ENCODE peak calls at places on chromosome 19, in nine cellular contexts. One of them, this sample, is unnamed.

GRCh38 chr19:38731654-38732301 is 12.5 kb downstream of the CAPN12 start:
- DNase-seq in anterior cingulate cortex: no peak
- DNase-seq in AG04450: no peak
- DNase-seq in nucleus accumbens: no peak
- DNase-seq in cerebellar nuclear complex: no peak
- DNase-seq in RWPE1: no peak
- DNase-seq in NCI-H1105 treated with DMSO at 0.1 percent for 48 hours: no peak
- DNase-seq in MV-4-11: no peak
- DNase-seq in fibroblast of lung: no peak
- DNase-seq in this sample: no peak

GRCh38 chr19:8108560-8109445 is 40.6 kb downstream of the FBN3 start:
- DNase-seq in RWPE1: no peak
- DNase-seq in NCI-H1105 treated with DMSO at 0.1 percent for 48 hours: no peak
- DNase-seq in AG04450: no peak
- DNase-seq in MV-4-11: peak
- DNase-seq in fibroblast of lung: no peak
- DNase-seq in anterior cingulate cortex: no peak
- DNase-seq in nucleus accumbens: no peak
- DNase-seq in cerebellar nuclear complex: no peak
- DNase-seq in this sample: no peak

GRCh38 chr19:55590621-55591020 is 8.7 kb downstream of the FIZ1 start:
- DNase-seq in cerebellar nuclear complex: no peak
- DNase-seq in anterior cingulate cortex: no peak
- DNase-seq in MV-4-11: peak
- DNase-seq in NCI-H1105 treated with DMSO at 0.1 percent for 48 hours: no peak
- DNase-seq in nucleus accumbens: no peak
- DNase-seq in RWPE1: no peak
- DNase-seq in AG04450: no peak
- DNase-seq in fibroblast of lung: no peak
- DNase-seq in this sample: no peak

GRCh38 chr19:54160182-54160811 is 776 bp upstream of the LENG1 start:
- DNase-seq in AG04450: no peak
- DNase-seq in MV-4-11: no peak
- DNase-seq in NCI-H1105 treated with DMSO at 0.1 percent for 48 hours: peak
- DNase-seq in nucleus accumbens: peak
- DNase-seq in anterior cingulate cortex: no peak
- DNase-seq in fibroblast of lung: no peak
- DNase-seq in RWPE1: peak
- DNase-seq in cerebellar nuclear complex: no peak
- DNase-seq in this sample: no peak

GRCh38 chr19:30649934-30650614 is 277.9 kb downstream of the ZNF536 start:
- DNase-seq in anterior cingulate cortex: no peak
- DNase-seq in NCI-H1105 treated with DMSO at 0.1 percent for 48 hours: peak
- DNase-seq in MV-4-11: peak
- DNase-seq in fibroblast of lung: peak
- DNase-seq in cerebellar nuclear complex: peak
- DNase-seq in RWPE1: peak
- DNase-seq in AG04450: no peak
- DNase-seq in nucleus accumbens: peak
- DNase-seq in this sample: no peak

GRCh38 chr19:38522915-38523314 is 89.4 kb downstream of the RYR1 start:
- DNase-seq in anterior cingulate cortex: no peak
- DNase-seq in NCI-H1105 treated with DMSO at 0.1 percent for 48 hours: no peak
- DNase-seq in AG04450: no peak
- DNase-seq in fibroblast of lung: no peak
- DNase-seq in cerebellar nuclear complex: no peak
- DNase-seq in RWPE1: no peak
- DNase-seq in nucleus accumbens: no peak
- DNase-seq in MV-4-11: no peak
- DNase-seq in this sample: no peak

GRCh38 chr19:29576761-29577661 is 29.1 kb upstream of the POP4 start:
- DNase-seq in MV-4-11: no peak
- DNase-seq in AG04450: no peak
- DNase-seq in RWPE1: no peak
- DNase-seq in fibroblast of lung: no peak
- DNase-seq in cerebellar nuclear complex: no peak
- DNase-seq in anterior cingulate cortex: no peak
- DNase-seq in nucleus accumbens: no peak
- DNase-seq in NCI-H1105 treated with DMSO at 0.1 percent for 48 hours: no peak
- DNase-seq in this sample: peak

GRCh38 chr19:870963-871401 is 11.5 kb downstream of the CFD start:
- DNase-seq in AG04450: no peak
- DNase-seq in NCI-H1105 treated with DMSO at 0.1 percent for 48 hours: peak
- DNase-seq in anterior cingulate cortex: no peak
- DNase-seq in fibroblast of lung: peak
- DNase-seq in MV-4-11: no peak
- DNase-seq in RWPE1: no peak
- DNase-seq in nucleus accumbens: no peak
- DNase-seq in cerebellar nuclear complex: no peak
- DNase-seq in this sample: no peak

GRCh38 chr19:49447485-49448431 is 3.9 kb downstream of the PIH1D1 start:
- DNase-seq in anterior cingulate cortex: no peak
- DNase-seq in AG04450: no peak
- DNase-seq in nucleus accumbens: no peak
- DNase-seq in NCI-H1105 treated with DMSO at 0.1 percent for 48 hours: no peak
- DNase-seq in fibroblast of lung: no peak
- DNase-seq in RWPE1: no peak
- DNase-seq in cerebellar nuclear complex: no peak
- DNase-seq in MV-4-11: no peak
- DNase-seq in this sample: no peak

GRCh38 chr19:55690769-55691545 is 15.9 kb downstream of the EPN1 start:
- DNase-seq in cerebellar nuclear complex: no peak
- DNase-seq in AG04450: no peak
- DNase-seq in fibroblast of lung: no peak
- DNase-seq in NCI-H1105 treated with DMSO at 0.1 percent for 48 hours: no peak
- DNase-seq in anterior cingulate cortex: no peak
- DNase-seq in RWPE1: no peak
- DNase-seq in nucleus accumbens: no peak
- DNase-seq in MV-4-11: no peak
- DNase-seq in this sample: no peak

GRCh38 chr19:8526345-8527062 is 12.5 kb upstream of the ZNF414 start:
- DNase-seq in RWPE1: peak
- DNase-seq in NCI-H1105 treated with DMSO at 0.1 percent for 48 hours: peak
- DNase-seq in AG04450: peak
- DNase-seq in fibroblast of lung: peak
- DNase-seq in cerebellar nuclear complex: no peak
- DNase-seq in anterior cingulate cortex: peak
- DNase-seq in MV-4-11: no peak
- DNase-seq in nucleus accumbens: peak
- DNase-seq in this sample: peak

GRCh38 chr19:8505680-8506401 is 3.4 kb upstream of the PRAM1 start:
- DNase-seq in RWPE1: peak
- DNase-seq in cerebellar nuclear complex: no peak
- DNase-seq in nucleus accumbens: peak
- DNase-seq in anterior cingulate cortex: peak
- DNase-seq in MV-4-11: peak
- DNase-seq in AG04450: peak
- DNase-seq in fibroblast of lung: peak
- DNase-seq in NCI-H1105 treated with DMSO at 0.1 percent for 48 hours: peak
- DNase-seq in this sample: peak

GRCh38 chr19:49295208-49295880 is 29.6 kb downstream of the SLC6A16 start:
- DNase-seq in anterior cingulate cortex: no peak
- DNase-seq in fibroblast of lung: no peak
- DNase-seq in RWPE1: no peak
- DNase-seq in MV-4-11: no peak
- DNase-seq in nucleus accumbens: no peak
- DNase-seq in cerebellar nuclear complex: no peak
- DNase-seq in NCI-H1105 treated with DMSO at 0.1 percent for 48 hours: no peak
- DNase-seq in AG04450: no peak
- DNase-seq in this sample: no peak

GRCh38 chr19:48874309-48875135 is 2.3 kb downstream of the PPP1R15A start:
- DNase-seq in anterior cingulate cortex: no peak
- DNase-seq in cerebellar nuclear complex: peak
- DNase-seq in nucleus accumbens: peak
- DNase-seq in fibroblast of lung: no peak
- DNase-seq in RWPE1: no peak
- DNase-seq in NCI-H1105 treated with DMSO at 0.1 percent for 48 hours: peak
- DNase-seq in AG04450: no peak
- DNase-seq in MV-4-11: peak
- DNase-seq in this sample: peak

GRCh38 chr19:44807162-44807561 is 1.7 kb upstream of the BCAM start:
- DNase-seq in fibroblast of lung: no peak
- DNase-seq in RWPE1: peak
- DNase-seq in MV-4-11: no peak
- DNase-seq in cerebellar nuclear complex: no peak
- DNase-seq in AG04450: no peak
- DNase-seq in NCI-H1105 treated with DMSO at 0.1 percent for 48 hours: peak
- DNase-seq in nucleus accumbens: no peak
- DNase-seq in anterior cingulate cortex: no peak
- DNase-seq in this sample: no peak

GRCh38 chr19:46995492-46995891 is 24.1 kb upstream of the NPAS1 start:
- DNase-seq in nucleus accumbens: no peak
- DNase-seq in MV-4-11: no peak
- DNase-seq in anterior cingulate cortex: no peak
- DNase-seq in AG04450: no peak
- DNase-seq in RWPE1: no peak
- DNase-seq in NCI-H1105 treated with DMSO at 0.1 percent for 48 hours: no peak
- DNase-seq in fibroblast of lung: no peak
- DNase-seq in cerebellar nuclear complex: no peak
- DNase-seq in this sample: no peak

GRCh38 chr19:38792250-38793111 is 3.5 kb downstream of the LGALS7B start:
- DNase-seq in anterior cingulate cortex: no peak
- DNase-seq in AG04450: no peak
- DNase-seq in MV-4-11: no peak
- DNase-seq in cerebellar nuclear complex: no peak
- DNase-seq in fibroblast of lung: peak
- DNase-seq in NCI-H1105 treated with DMSO at 0.1 percent for 48 hours: no peak
- DNase-seq in RWPE1: no peak
- DNase-seq in nucleus accumbens: no peak
- DNase-seq in this sample: no peak

GRCh38 chr19:12986726-12987125 is 8.5 kb upstream of the NFIX start:
- DNase-seq in nucleus accumbens: no peak
- DNase-seq in cerebellar nuclear complex: no peak
- DNase-seq in fibroblast of lung: no peak
- DNase-seq in NCI-H1105 treated with DMSO at 0.1 percent for 48 hours: no peak
- DNase-seq in RWPE1: no peak
- DNase-seq in AG04450: no peak
- DNase-seq in MV-4-11: no peak
- DNase-seq in anterior cingulate cortex: no peak
- DNase-seq in this sample: no peak

GRCh38 chr19:2853015-2853606 is 11.8 kb downstream of the ZNF555 start:
- DNase-seq in nucleus accumbens: no peak
- DNase-seq in MV-4-11: no peak
- DNase-seq in RWPE1: no peak
- DNase-seq in fibroblast of lung: peak
- DNase-seq in AG04450: no peak
- DNase-seq in NCI-H1105 treated with DMSO at 0.1 percent for 48 hours: no peak
- DNase-seq in anterior cingulate cortex: no peak
- DNase-seq in cerebellar nuclear complex: no peak
- DNase-seq in this sample: no peak

GRCh38 chr19:39115105-39115847 is 10.3 kb upstream of the PAK4 start:
- DNase-seq in cerebellar nuclear complex: no peak
- DNase-seq in NCI-H1105 treated with DMSO at 0.1 percent for 48 hours: no peak
- DNase-seq in nucleus accumbens: no peak
- DNase-seq in MV-4-11: no peak
- DNase-seq in fibroblast of lung: no peak
- DNase-seq in anterior cingulate cortex: no peak
- DNase-seq in RWPE1: no peak
- DNase-seq in AG04450: no peak
- DNase-seq in this sample: no peak

GRCh38 chr19:48394331-48395169 is 1.1 kb downstream of the GRIN2D start:
- DNase-seq in MV-4-11: no peak
- DNase-seq in NCI-H1105 treated with DMSO at 0.1 percent for 48 hours: no peak
- DNase-seq in anterior cingulate cortex: no peak
- DNase-seq in RWPE1: no peak
- DNase-seq in fibroblast of lung: no peak
- DNase-seq in AG04450: no peak
- DNase-seq in cerebellar nuclear complex: no peak
- DNase-seq in nucleus accumbens: no peak
- DNase-seq in this sample: no peak

GRCh38 chr19:24064175-24064574 is 22.8 kb upstream of the ZNF254 start:
- DNase-seq in MV-4-11: no peak
- DNase-seq in RWPE1: no peak
- DNase-seq in NCI-H1105 treated with DMSO at 0.1 percent for 48 hours: no peak
- DNase-seq in cerebellar nuclear complex: no peak
- DNase-seq in nucleus accumbens: no peak
- DNase-seq in AG04450: no peak
- DNase-seq in anterior cingulate cortex: no peak
- DNase-seq in fibroblast of lung: no peak
- DNase-seq in this sample: no peak

This sample was measured in RCC 7860.